ENCODE peak calls at places on chromosome 9, in seven cellular contexts. S, U, H, W, V, E and X are unnamed samples.

GRCh38 chr9:21661626-21662025 is 140.8 kb upstream of the MTAP start:
- DNase-seq in S (no peak), V (peak), U (no peak), E (no peak), W (no peak), H (no peak), X (peak)

GRCh38 chr9:136744747-136745146 is 2.0 kb upstream of the LCN10 start:
- DNase-seq in S (no peak), E (no peak), U (no peak), H (no peak), W (no peak), V (no peak), X (no peak)

GRCh38 chr9:95284152-95284551 is 33.4 kb downstream of the FANCC start:
- DNase-seq in V (peak), H (no peak), S (no peak), W (peak), U (no peak), E (no peak), X (peak)

GRCh38 chr9:83707518-83707767 is 315 bp downstream of the UBQLN1 start:
- DNase-seq in W (peak), V (peak), H (no peak), E (no peak), U (no peak), S (no peak), X (peak)

GRCh38 chr9:131546336-131547084 is 1.2 kb downstream of the PRRT1B start:
- DNase-seq in S (peak), U (peak), W (peak), V (peak), E (no peak), H (no peak), X (peak)

GRCh38 chr9:12777149-12778010 is 2.6 kb downstream of the LURAP1L start:
- DNase-seq in H (no peak), W (peak), U (no peak), V (no peak), E (no peak), S (no peak), X (peak)

GRCh38 chr9:137349471-137350033 is 47.5 kb upstream of the NRARP start:
- DNase-seq in E (no peak), S (no peak), H (no peak), U (no peak), W (no peak), V (no peak), X (no peak)

GRCh38 chr9:532707-533106 is 308.8 kb upstream of the DMRT1 start:
- DNase-seq in W (no peak), E (no peak), H (no peak), V (no peak), U (no peak), S (no peak), X (no peak)

GRCh38 chr9:18331808-18332209 is 142.1 kb upstream of the ADAMTSL1 start:
- DNase-seq in V (peak), S (no peak), E (no peak), W (no peak), H (no peak), U (no peak), X (no peak)

GRCh38 chr9:22469928-22470544 is 23.4 kb downstream of the DMRTA1 start:
- DNase-seq in S (peak), H (peak), U (peak), W (peak), E (no peak), V (peak), X (peak)

GRCh38 chr9:70408393-70409040 is 5.9 kb downstream of the KLF9 start:
- DNase-seq in E (no peak), V (peak), H (no peak), S (no peak), U (peak), W (no peak), X (no peak)

GRCh38 chr9:132587484-132587858 is 5.1 kb downstream of the BARHL1 start:
- DNase-seq in S (no peak), W (no peak), V (no peak), E (no peak), U (no peak), H (no peak), X (no peak)

GRCh38 chr9:132588501-132589147 is 6.2 kb downstream of the BARHL1 start:
- DNase-seq in V (no peak), U (peak), E (no peak), W (no peak), S (no peak), H (peak), X (no peak)

GRCh38 chr9:132586830-132587483 is 4.6 kb downstream of the BARHL1 start:
- DNase-seq in H (peak), V (no peak), E (no peak), S (no peak), U (peak), W (no peak), X (no peak)

GRCh38 chr9:132589148-132590036 is 7.0 kb downstream of the BARHL1 start:
- DNase-seq in V (no peak), H (peak), E (no peak), S (no peak), W (no peak), U (peak), X (peak)

DNA sequence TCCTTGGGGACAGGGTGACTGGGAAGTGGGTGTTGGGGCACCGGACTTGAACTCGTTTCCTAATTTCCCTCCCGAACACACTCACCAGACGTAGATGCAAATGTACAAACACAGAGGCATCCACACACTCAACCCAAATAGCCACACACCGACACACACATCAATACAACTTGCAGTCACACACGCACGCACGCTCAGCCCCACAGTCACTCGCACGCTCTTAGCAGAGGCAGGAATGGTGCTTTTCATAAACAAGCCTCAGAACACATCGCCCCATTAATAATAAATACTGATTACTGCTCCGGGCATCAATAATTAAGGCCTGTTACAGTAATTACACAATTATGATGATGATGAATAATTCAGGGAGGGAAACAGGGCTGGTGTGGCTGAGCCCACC is 5.7 kb downstream of the BARHL1 start:
- DNase-seq in S (no peak), E (no peak), W (no peak), V (no peak), U (no peak), H (no peak), X (no peak)
- TF ChIP-seq EZH2 in S (no peak), E (no peak), W (no peak), V (peak), U (peak), H (no peak), X (peak)

GRCh38 chr9:87263291-87263690 is 234.4 kb upstream of the DAPK1 start:
- DNase-seq in V (no peak), H (peak), U (peak), W (no peak), S (no peak), E (peak), X (no peak)

GRCh38 chr9:87255437-87256155 is 242.1 kb upstream of the DAPK1 start:
- DNase-seq in H (no peak), E (no peak), U (no peak), S (no peak), W (no peak), V (peak), X (peak)

GRCh38 chr9:87256973-87257372 is 240.7 kb upstream of the DAPK1 start:
- DNase-seq in E (no peak), W (no peak), U (no peak), H (no peak), S (no peak), V (peak), X (peak)

GRCh38 chr9:87259543-87259942 is 238.1 kb upstream of the DAPK1 start:
- DNase-seq in S (no peak), W (no peak), H (no peak), E (no peak), U (no peak), V (no peak), X (peak)

DNA sequence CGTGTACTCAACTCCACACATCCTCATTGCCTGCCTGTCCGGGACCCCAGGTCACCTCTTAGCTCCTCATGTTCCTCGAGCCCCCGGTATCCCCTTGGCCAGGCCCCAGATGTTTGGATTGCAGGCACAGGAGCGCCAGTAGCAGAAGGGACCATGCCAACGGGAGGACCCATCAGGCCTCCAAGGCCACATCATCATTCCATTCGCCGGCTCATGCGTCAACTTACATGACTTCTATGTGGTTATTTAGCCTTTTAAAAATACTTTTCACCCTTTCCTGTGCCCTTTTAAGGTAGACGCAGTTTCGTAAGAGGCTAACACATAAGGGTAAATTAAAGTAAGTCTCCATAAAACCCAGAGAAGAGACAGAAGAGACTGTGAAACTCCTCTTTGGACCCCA is 237.5 kb upstream of the DAPK1 start:
- DNase-seq in S (no peak), W (no peak), V (no peak), H (no peak), U (no peak), E (no peak), X (peak)
- H3K27ac ChIP-seq in S (no peak), W (no peak), V (no peak), H (no peak), U (no peak), E (no peak), X (no peak)

GRCh38 chr9:76905661-76905983 is 292 bp downstream of the PRUNE2 start:
- DNase-seq in V (peak), S (no peak), W (no peak), U (peak), H (no peak), E (no peak), X (peak)
- TF ChIP-seq EZH2 in V (peak), S (no peak), W (no peak), U (no peak), H (no peak), E (no peak), X (no peak)

GRCh38 chr9:124834586-124834985 is 18.7 kb upstream of the WDR38 start:
- DNase-seq in W (peak), U (no peak), S (no peak), H (no peak), E (no peak), V (peak), X (peak)
- H3K27ac ChIP-seq in W (peak), U (no peak), S (no peak), H (no peak), E (no peak), V (no peak), X (no peak)

GRCh38 chr9:125551781-125552180 is 155.2 kb downstream of the MAPKAP1 start:
- DNase-seq in W (no peak), U (no peak), S (no peak), V (peak), E (no peak), H (no peak), X (no peak)
- TF ChIP-seq EZH2 in W (no peak), U (no peak), S (no peak), V (no peak), E (no peak), H (no peak), X (no peak)

GRCh38 chr9:89039092-89039465 is 47.8 kb downstream of the S1PR3 start:
- DNase-seq in H (no peak), S (no peak), W (no peak), E (no peak), U (no peak), V (no peak), X (no peak)

GRCh38 chr9:89037325-89037724 is 46.1 kb downstream of the S1PR3 start:
- DNase-seq in E (no peak), U (no peak), W (no peak), V (peak), S (no peak), H (no peak), X (no peak)

GRCh38 chr9:89036862-89037261 is 45.6 kb downstream of the S1PR3 start:
- DNase-seq in U (no peak), S (no peak), V (no peak), W (no peak), H (no peak), E (no peak), X (no peak)

GRCh38 chr9:89038354-89039091 is 47.3 kb downstream of the S1PR3 start:
- DNase-seq in S (no peak), E (no peak), U (no peak), W (peak), V (peak), H (no peak), X (peak)

DNA sequence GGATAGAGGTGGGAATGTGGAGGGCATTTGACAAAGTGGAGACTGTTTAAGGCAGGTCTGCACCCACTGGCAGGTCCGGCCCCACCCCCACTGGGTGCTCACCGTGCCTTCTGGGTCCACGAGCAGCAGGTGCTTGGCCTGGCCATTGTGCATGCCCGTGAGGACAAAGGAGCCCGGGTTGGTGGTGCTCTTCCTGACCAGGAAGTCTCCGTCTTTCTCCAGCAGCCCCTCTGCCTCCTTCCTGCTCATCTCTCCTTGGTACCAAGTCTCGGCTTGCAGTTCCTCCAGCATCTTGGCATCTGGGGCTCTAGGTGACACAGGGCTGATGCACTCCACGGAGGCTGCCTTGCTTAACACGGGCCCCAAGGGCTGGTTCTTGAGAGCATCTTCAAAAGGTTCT is 46.6 kb downstream of the S1PR3 start:
- DNase-seq in U (no peak), V (no peak), W (no peak), H (no peak), E (no peak), S (no peak), X (no peak)
- H3K27ac ChIP-seq in U (no peak), V (no peak), W (no peak), H (no peak), E (no peak), S (no peak), X (peak)

GRCh38 chr9:14314929-14315753 is 1.2 kb upstream of the NFIB start:
- DNase-seq in H (peak), V (peak), W (peak), S (peak), E (peak), U (peak), X (peak)
- TF ChIP-seq EZH2 in H (no peak), V (no peak), W (no peak), S (no peak), E (no peak), U (no peak), X (no peak)

DNA sequence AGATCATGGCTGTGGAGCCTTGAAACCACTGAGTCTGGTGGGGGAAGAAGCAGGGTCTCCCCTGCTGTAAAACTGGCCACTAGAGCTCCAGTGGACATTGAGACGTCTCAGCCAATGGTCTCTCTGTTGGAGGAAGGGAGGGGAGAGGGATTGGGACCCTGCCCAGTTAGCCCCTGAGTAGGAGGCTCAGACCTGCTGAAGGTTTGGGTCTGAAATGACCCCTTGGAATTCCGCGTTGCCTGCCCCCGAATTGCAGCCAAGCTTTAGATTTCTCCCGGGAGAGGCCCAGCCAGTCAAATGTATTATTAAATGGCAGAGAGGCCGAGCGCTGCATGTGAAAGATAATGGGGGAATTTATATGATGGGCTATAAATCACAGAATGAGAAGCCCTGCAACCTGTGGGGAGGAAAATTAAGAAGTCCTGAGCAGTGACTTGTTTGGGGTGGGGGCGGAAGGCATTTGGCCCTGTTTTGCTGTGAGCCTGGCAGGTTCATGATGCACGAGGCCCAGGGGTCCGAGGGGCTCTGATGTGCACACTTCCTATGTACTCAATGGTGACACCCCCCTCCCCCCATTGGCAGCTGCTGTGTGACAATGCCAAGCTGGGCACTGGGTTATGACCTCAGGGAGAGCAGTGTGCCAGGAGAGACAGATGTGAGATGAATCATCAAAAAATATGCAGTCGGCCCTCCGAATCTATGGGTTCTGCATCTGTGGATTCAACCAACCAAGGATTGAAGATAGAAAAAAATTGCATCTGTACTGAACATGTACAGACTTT is 13.8 kb upstream of the DAB2IP start:
- DNase-seq in W (peak), V (peak), H (no peak), U (no peak), S (no peak), E (no peak), X (peak)
- H3K27ac ChIP-seq in W (no peak), V (no peak), H (no peak), U (no peak), S (no peak), E (no peak), X (no peak)